ENCODE peak calls at places on chromosome 14, in nine cellular contexts. W is cardiac muscle cell; F is amygdala; Z is amniotic stem cell; H is stimulated activated CD4-positive, alpha-beta T cell treated with anti-CD3 and anti-CD28 coated beads, Interleukin-15, amount 100 ng/mL, for 24 hours; O is SHP77; B is cardiac fibroblast; Q is WTC11; A is kidney. U is an unnamed sample.

GRCh38 chr14:47863441-47863840 is 188.0 kb upstream of the MDGA2 start:
- DNase-seq in H (no peak), A (no peak), W (no peak), B (no peak), F (no peak), Q (no peak), Z (no peak), O (no peak), U (no peak)

GRCh38 chr14:63276492-63277342 is 42.0 kb downstream of the GPHB5 start:
- DNase-seq in F (no peak), H (no peak), Q (no peak), W (peak; percentile 72), O (peak; percentile 19), Z (peak; percentile 28), B (peak; percentile 79), A (no peak), U (peak; percentile 54)

GRCh38 chr14:21467620-21468019 is 9.1 kb downstream of the RAB2B start:
- DNase-seq in H (no peak), A (no peak), O (no peak), Z (peak; percentile 86), Q (no peak), W (peak; percentile 91), F (no peak), B (peak; percentile 96), U (no peak)

GRCh38 chr14:33475623-33476022 is 475.3 kb downstream of the EGLN3 start:
- DNase-seq in W (peak; percentile 59), Q (peak; percentile 75), B (peak; percentile 57), Z (no peak), A (no peak), F (peak; percentile 15), H (peak; percentile 34), O (peak; percentile 84), U (no peak)

GRCh38 chr14:53356361-53357150 is 203.4 kb upstream of the DDHD1 start:
- DNase-seq in F (no peak), Z (no peak), O (no peak), A (no peak), Q (no peak), H (no peak), W (no peak), B (peak; percentile 37), U (no peak)

GRCh38 chr14:99427632-99428315 is 52.9 kb downstream of the SETD3 start:
- DNase-seq in F (no peak), A (no peak), B (peak; percentile 29), Z (no peak), W (peak; percentile 18), H (no peak), O (peak; percentile 7), Q (no peak), U (no peak)

GRCh38 chr14:73789996-73790581 is 61.5 kb upstream of the PTGR2 start:
- DNase-seq in B (peak; percentile 97), W (peak; percentile 95), H (no peak), O (peak; percentile 31), Z (peak; percentile 74), F (peak; percentile 70), A (no peak), Q (no peak), U (no peak)

GRCh38 chr14:52025310-52025709 is 36.0 kb downstream of the RTRAF start:
- DNase-seq in O (no peak), H (no peak), Q (no peak), W (peak; percentile 95), A (no peak), B (peak; percentile 97), F (no peak), Z (peak; percentile 17), U (no peak)

GRCh38 chr14:94047581-94047980 is 21.4 kb downstream of the OTUB2 start:
- DNase-seq in H (no peak), B (no peak), Z (no peak), O (no peak), Q (no peak), F (no peak), W (no peak), A (no peak), U (no peak)

GRCh38 chr14:53946404-53947400 is 9.9 kb downstream of the BMP4 start:
- DNase-seq in Q (peak; percentile 58), O (no peak), A (peak; percentile 75), W (no peak), F (no peak), H (no peak), Z (no peak), B (no peak), U (no peak)

GRCh38 chr14:64405295-64405694 is 17.1 kb downstream of the MTHFD1 start:
- DNase-seq in O (no peak), W (no peak), Z (no peak), B (no peak), H (no peak), F (no peak), A (no peak), Q (no peak), U (no peak)

GRCh38 chr14:39060818-39061437 is 42.1 kb downstream of the SEC23A start:
- DNase-seq in B (no peak), W (no peak), Z (no peak), O (no peak), H (no peak), A (no peak), F (no peak), Q (no peak), U (peak; percentile 60)

GRCh38 chr14:53599221-53599945 is 357.2 kb downstream of the BMP4 start:
- DNase-seq in Q (no peak), O (no peak), B (no peak), W (no peak), F (no peak), Z (no peak), A (no peak), H (no peak), U (no peak)

GRCh38 chr14:95363468-95363954 is 43.8 kb upstream of the CLMN start:
- DNase-seq in H (no peak), A (no peak), Q (no peak), O (no peak), Z (no peak), W (peak; percentile 25), B (no peak), F (no peak), U (peak; percentile 48)

GRCh38 chr14:68285421-68286179 is 466.0 kb downstream of the RAD51B start:
- DNase-seq in A (no peak), Q (no peak), F (no peak), W (peak; percentile 58), H (peak; percentile 82), Z (no peak), O (no peak), B (no peak), U (no peak)

GRCh38 chr14:69335421-69335820 is 62.7 kb downstream of the ERH start:
- DNase-seq in Q (no peak), A (no peak), B (no peak), H (no peak), W (no peak), O (no peak), F (no peak), Z (peak; percentile 34), U (no peak)

GRCh38 chr14:70573050-70573449 is 27.4 kb downstream of the MED6 start:
- DNase-seq in H (no peak), A (no peak), B (no peak), W (no peak), O (no peak), Q (no peak), Z (no peak), F (no peak), U (no peak)

GRCh38 chr14:62082779-62083178 is 320.6 kb downstream of the SNAPC1 start:
- DNase-seq in F (no peak), H (no peak), B (no peak), W (no peak), Q (no peak), Z (no peak), O (no peak), A (no peak), U (no peak)

GRCh38 chr14:23361320-23361719 is 3.7 kb downstream of the EFS start:
- DNase-seq in Q (no peak), H (no peak), W (peak; percentile 56), A (no peak), O (no peak), B (peak; percentile 64), Z (no peak), F (no peak), U (no peak)

GRCh38 chr14:80427101-80427500 is 215.8 kb upstream of the DIO2 start:
- DNase-seq in H (no peak), A (no peak), Q (no peak), F (no peak), B (peak; percentile 37), Z (no peak), O (no peak), W (peak; percentile 43), U (no peak)

GRCh38 chr14:100439781-100440180 is 116.6 kb downstream of the SLC25A47 start:
- DNase-seq in W (peak; percentile 59), B (peak; percentile 39), Q (no peak), O (no peak), Z (no peak), H (no peak), A (no peak), F (no peak), U (no peak)